ENCODE peak calls at places on chromosomes 1 and 21, in four cellular contexts. One of them, this sample, is unnamed.

GRCh38 chr21:39105341-39105765 is 77.9 kb downstream of the PSMG1 start:
- DNase-seq in fibroblast of villous mesenchyme: peak
- DNase-seq in hippocampal formation: no peak
- DNase-seq in occipital lobe: no peak
- DNase-seq in this sample: no peak

GRCh38 chr1:183958958-183959357 is 78.6 kb downstream of the COLGALT2 start:
- DNase-seq in hippocampal formation: no peak
- DNase-seq in occipital lobe: no peak
- DNase-seq in fibroblast of villous mesenchyme: no peak
- DNase-seq in this sample: no peak

GRCh38 chr1:65389296-65389695 is 31.2 kb upstream of the LEPR start:
- DNase-seq in fibroblast of villous mesenchyme: no peak
- DNase-seq in occipital lobe: no peak
- DNase-seq in hippocampal formation: no peak
- DNase-seq in this sample: no peak

GRCh38 chr21:38037416-38037815 is 121.2 kb upstream of the KCNJ6 start:
- DNase-seq in fibroblast of villous mesenchyme: peak
- DNase-seq in occipital lobe: no peak
- DNase-seq in hippocampal formation: no peak
- DNase-seq in this sample: no peak

GRCh38 chr21:42237577-42237976 is 18.6 kb downstream of the ABCG1 start:
- DNase-seq in fibroblast of villous mesenchyme: no peak
- DNase-seq in occipital lobe: no peak
- DNase-seq in hippocampal formation: no peak
- DNase-seq in this sample: no peak

GRCh38 chr1:115729765-115730164 is 38.7 kb downstream of the CASQ2 start:
- DNase-seq in occipital lobe: no peak
- DNase-seq in hippocampal formation: no peak
- DNase-seq in fibroblast of villous mesenchyme: no peak
- DNase-seq in this sample: no peak

GRCh38 chr1:114122891-114123621 is 30.6 kb downstream of the SYT6 start:
- DNase-seq in occipital lobe: no peak
- DNase-seq in fibroblast of villous mesenchyme: no peak
- DNase-seq in hippocampal formation: no peak
- DNase-seq in this sample: peak

GRCh38 chr1:107993920-107994319 is 28.9 kb upstream of the VAV3 start:
- DNase-seq in hippocampal formation: no peak
- DNase-seq in occipital lobe: no peak
- DNase-seq in fibroblast of villous mesenchyme: no peak
- DNase-seq in this sample: no peak

GRCh38 chr1:207397525-207397926 is 56.6 kb upstream of the CR2 start:
- DNase-seq in occipital lobe: no peak
- DNase-seq in fibroblast of villous mesenchyme: no peak
- DNase-seq in hippocampal formation: no peak
- DNase-seq in this sample: no peak

GRCh38 chr1:11944358-11944981 is 10.0 kb downstream of the PLOD1 start:
- DNase-seq in fibroblast of villous mesenchyme: no peak
- DNase-seq in hippocampal formation: no peak
- DNase-seq in occipital lobe: no peak
- DNase-seq in this sample: no peak

GRCh38 chr1:175278729-175279128 is 86.2 kb upstream of the KIAA0040 start:
- DNase-seq in occipital lobe: no peak
- DNase-seq in fibroblast of villous mesenchyme: no peak
- DNase-seq in hippocampal formation: no peak
- DNase-seq in this sample: no peak

GRCh38 chr21:34889287-34889536 is 159.9 kb downstream of the RUNX1 start:
- DNase-seq in occipital lobe: no peak
- DNase-seq in hippocampal formation: no peak
- DNase-seq in fibroblast of villous mesenchyme: peak
- DNase-seq in this sample: no peak

GRCh38 chr1:23524716-23525401 is 6.2 kb downstream of the E2F2 start:
- DNase-seq in fibroblast of villous mesenchyme: peak
- DNase-seq in occipital lobe: no peak
- DNase-seq in hippocampal formation: no peak
- DNase-seq in this sample: no peak

GRCh38 chr1:29651684-29652665 is 415.7 kb downstream of the PTPRU start:
- DNase-seq in occipital lobe: no peak
- DNase-seq in fibroblast of villous mesenchyme: no peak
- DNase-seq in hippocampal formation: no peak
- DNase-seq in this sample: no peak

GRCh38 chr1:160428655-160429054 is 28.3 kb downstream of the VANGL2 start:
- DNase-seq in occipital lobe: no peak
- DNase-seq in fibroblast of villous mesenchyme: peak
- DNase-seq in hippocampal formation: peak
- DNase-seq in this sample: peak

GRCh38 chr1:206967096-206967851 is 3.0 kb downstream of the FCAMR start:
- DNase-seq in occipital lobe: no peak
- DNase-seq in hippocampal formation: no peak
- DNase-seq in fibroblast of villous mesenchyme: peak
- DNase-seq in this sample: no peak